ENCODE peak calls at places on chromosomes 5 and 9, in seven cellular contexts. T is heart left ventricle, I is Peyer's patch, S is PC-3, B is sigmoid colon, N is left ventricle myocardium inferior, M is adrenal gland. C is an unnamed sample. For H3K27me3 and H3K4me1, the result is how much of the 10 kb centered on the place peaks cover.

GRCh38 chr5:93791520-93791972 is 50.1 kb upstream of the POU5F2 start:
- DNase-seq in T (no peak), I (no peak), S (no peak), B (no peak), N (no peak), M (no peak), C (no peak)

GRCh38 chr9:126556560-126557250 is 57.0 kb upstream of the LMX1B start:
- DNase-seq in T (no peak), I (no peak), S (no peak), B (no peak), N (no peak), M (no peak), C (no peak)

GRCh38 chr5:74639538-74640449 is 734 bp downstream of the ENC1 start:
- DNase-seq in T (peak), I (peak), S (peak), B (peak), N (peak), M (peak), C (peak)

GRCh38 chr9:27337833-27338526 is 41.0 kb upstream of the EQTN start:
- DNase-seq in T (peak), I (no peak), S (no peak), B (no peak), N (no peak), M (no peak), C (no peak)

GRCh38 chr9:6852243-6852963 is 94.6 kb downstream of the KDM4C start:
- DNase-seq in T (no peak), I (no peak), S (peak), B (no peak), N (no peak), M (peak), C (no peak)

GRCh38 chr5:78234804-78235203 is 59.7 kb downstream of the AP3B1 start:
- DNase-seq in T (no peak), I (no peak), S (no peak), B (no peak), N (no peak), M (no peak), C (no peak)

GRCh38 chr9:106859957-106860715 is 2.8 kb upstream of the ZNF462 start:
- DNase-seq in T (peak), I (peak), S (peak), B (peak), N (peak), M (peak), C (peak)

GRCh38 chr5:164484948-164485347 is 979.5 kb downstream of the MAT2B start:
- DNase-seq in T (no peak), I (no peak), S (no peak), B (no peak), N (no peak), M (no peak), C (no peak)

GRCh38 chr9:10613413-10613812 is 611 bp upstream of the PTPRD start:
- DNase-seq in T (no peak), I (no peak), S (no peak), B (no peak), N (no peak), M (no peak), C (no peak)

GRCh38 chr5:14816999-14817761 is 54.4 kb downstream of the ANKH start:
- DNase-seq in T (peak), I (no peak), S (peak), B (no peak), N (peak), M (no peak), C (no peak)

GRCh38 chr9:98276907-98277469 is 21.5 kb upstream of the TBC1D2 start:
- DNase-seq in T (no peak), I (no peak), S (no peak), B (no peak), N (no peak), M (no peak), C (no peak)
- H3K27me3 ChIP-seq in T (under half), I (under half), S (under half), B (under half), N (half or more), M (under half), C (under half)

GRCh38 chr5:154770111-154770510 is 14.9 kb downstream of the LARP1 start:
- DNase-seq in T (no peak), I (no peak), S (no peak), B (no peak), N (no peak), M (no peak), C (no peak)

GRCh38 chr5:154765396-154765925 is 10.3 kb downstream of the LARP1 start:
- DNase-seq in T (no peak), I (no peak), S (no peak), B (no peak), N (no peak), M (no peak), C (no peak)

GRCh38 chr5:154766558-154767281 is 11.5 kb downstream of the LARP1 start:
- DNase-seq in T (no peak), I (no peak), S (no peak), B (no peak), N (no peak), M (no peak), C (no peak)

GRCh38 chr5:154767537-154767936 is 12.4 kb downstream of the LARP1 start:
- DNase-seq in T (no peak), I (no peak), S (no peak), B (no peak), N (no peak), M (no peak), C (no peak)

GRCh38 chr5:154768207-154768606 is 13.0 kb downstream of the LARP1 start:
- DNase-seq in T (no peak), I (no peak), S (no peak), B (no peak), N (no peak), M (no peak), C (no peak)
- H3K4me1 ChIP-seq in T (half or more), I (under half), S (under half), B (half or more), N (half or more), M (half or more), C (under half)

GRCh38 chr9:77005216-77005615 is 14.2 kb upstream of the FOXB2 start:
- DNase-seq in T (no peak), I (no peak), S (no peak), B (no peak), N (no peak), M (no peak), C (no peak)

GRCh38 chr9:76999261-76999660 is 20.2 kb upstream of the FOXB2 start:
- DNase-seq in T (no peak), I (no peak), S (no peak), B (no peak), N (no peak), M (no peak), C (no peak)

GRCh38 chr9:76996700-76997099 is 22.8 kb upstream of the FOXB2 start:
- DNase-seq in T (peak), I (no peak), S (peak), B (peak), N (peak), M (peak), C (peak)

GRCh38 chr9:77003366-77003765 is 16.1 kb upstream of the FOXB2 start:
- DNase-seq in T (no peak), I (no peak), S (no peak), B (no peak), N (no peak), M (no peak), C (no peak)

DNA sequence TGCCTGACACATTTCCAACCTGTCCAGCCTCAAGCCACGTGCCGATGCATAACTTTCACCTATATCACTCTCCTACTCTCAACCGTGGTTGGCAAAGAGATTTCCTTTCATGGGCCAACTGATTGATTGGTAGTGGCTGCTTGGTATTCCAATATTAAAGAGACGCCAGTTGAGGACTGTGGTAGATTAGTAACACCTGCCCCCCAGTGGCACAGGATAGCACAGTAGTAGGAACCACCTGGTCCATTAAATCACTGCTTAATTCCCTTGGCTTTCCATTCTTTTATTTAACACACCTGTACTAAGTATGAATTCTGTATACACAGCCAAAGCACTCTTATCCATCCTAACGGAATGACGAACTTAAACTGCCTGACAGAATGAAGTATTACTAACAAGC is 19.1 kb upstream of the FOXB2 start:
- DNase-seq in T (no peak), I (no peak), S (no peak), B (no peak), N (no peak), M (no peak), C (no peak)
- TF ChIP-seq CTCF in T (no peak), I (no peak), S (no peak), B (no peak), N (no peak), M (no peak), C (peak)

GRCh38 chr9:89933578-89933977 is 328.8 kb downstream of the GADD45G start:
- DNase-seq in T (no peak), I (no peak), S (no peak), B (no peak), N (no peak), M (no peak), C (no peak)
- H3K27me3 ChIP-seq in T (under half), I (under half), S (under half), B (under half), N (under half), M (under half), C (under half)

GRCh38 chr5:56023296-56023695 is 28.5 kb upstream of the IL6ST start:
- DNase-seq in T (no peak), I (no peak), S (no peak), B (no peak), N (no peak), M (no peak), C (no peak)

GRCh38 chr5:56019306-56020272 is 24.8 kb upstream of the IL6ST start:
- DNase-seq in T (no peak), I (no peak), S (no peak), B (no peak), N (no peak), M (no peak), C (no peak)

GRCh38 chr5:56024810-56025302 is 30.1 kb upstream of the IL6ST start:
- DNase-seq in T (no peak), I (no peak), S (no peak), B (no peak), N (no peak), M (no peak), C (no peak)

DNA sequence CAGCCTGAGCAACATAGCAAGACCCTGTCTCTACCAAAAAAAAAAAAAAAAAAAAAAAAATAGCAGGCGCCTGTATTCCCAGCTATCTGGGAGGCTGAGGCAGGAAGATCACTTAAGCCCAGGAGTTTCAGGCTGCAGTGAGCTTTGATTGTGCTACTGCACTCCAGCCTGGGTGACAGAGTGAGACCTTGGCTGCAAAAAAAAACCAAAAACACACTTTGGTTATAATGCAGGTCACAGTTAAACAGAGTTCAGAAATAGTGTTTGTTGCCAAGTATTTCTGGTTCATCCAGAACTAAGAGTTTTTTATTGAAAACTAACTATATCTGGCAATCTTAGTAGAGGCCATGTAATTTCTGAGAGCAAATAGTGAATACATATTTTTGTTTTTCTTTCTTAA is 24.1 kb upstream of the IL6ST start:
- DNase-seq in T (no peak), I (no peak), S (no peak), B (no peak), N (no peak), M (no peak), C (no peak)
- H3K4me1 ChIP-seq in T (under half), I (under half), S (under half), B (under half), N (under half), M (under half), C (under half)

DNA sequence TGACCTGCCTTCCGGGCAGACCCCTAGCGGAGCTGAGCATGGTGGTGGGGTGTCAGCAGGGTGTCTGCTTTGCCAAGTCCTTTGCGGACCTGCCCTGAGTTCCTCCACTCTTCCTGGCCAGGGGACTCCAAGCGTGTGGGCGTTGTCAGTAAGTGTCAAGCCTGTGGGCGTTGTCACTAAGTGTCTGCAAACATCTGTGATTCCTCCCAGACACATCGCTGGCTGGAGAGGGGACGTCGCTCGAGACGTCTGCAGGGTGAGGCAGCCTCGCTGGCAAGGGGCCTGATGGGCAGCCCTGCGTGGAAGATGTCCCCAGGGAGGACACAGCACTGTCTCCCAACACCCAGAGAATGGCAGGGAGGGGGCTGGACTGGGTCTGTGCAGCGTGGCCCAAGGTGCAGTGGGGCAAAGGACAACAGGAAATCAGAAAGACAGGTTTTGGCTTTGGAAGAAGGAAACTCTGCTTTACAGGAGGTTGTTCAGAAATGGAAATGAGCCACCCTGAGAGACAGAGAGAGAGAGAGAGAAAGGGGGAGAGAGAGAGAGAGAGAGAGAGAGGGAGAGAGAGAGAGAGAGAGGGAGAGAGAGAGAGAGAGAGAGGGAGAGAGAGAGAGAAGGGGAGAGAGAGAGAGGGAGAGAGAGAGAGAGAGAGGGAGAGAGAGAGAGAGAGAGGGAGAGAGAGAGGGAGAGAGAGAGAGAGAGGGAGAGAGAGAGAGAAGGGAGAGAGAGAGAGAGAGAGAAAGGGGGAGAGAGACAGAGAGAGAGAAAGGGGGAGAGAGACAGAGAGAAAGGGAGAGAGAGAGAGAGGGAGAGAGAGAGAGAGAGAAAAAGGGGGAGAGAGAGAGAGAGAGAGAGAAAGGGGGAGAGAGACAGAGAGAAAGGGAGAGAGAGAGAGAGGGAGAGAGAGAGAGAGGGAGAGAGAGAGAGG is 29.0 kb downstream of the ADAMTSL2 start:
- DNase-seq in T (peak), I (peak), S (peak), B (peak), N (peak), M (no peak), C (peak)
- TF ChIP-seq CTCF in T (no peak), I (no peak), S (no peak), B (no peak), N (no peak), M (no peak), C (no peak)